ENCODE peak calls at places on chromosomes 1 and 21, in six cellular contexts. V, N, U, C, I and X are unnamed samples.

GRCh38 chr1:204207136-204207616 is 6.6 kb downstream of the GOLT1A start:
- DNase-seq in V (peak), N (peak), U (peak), C (peak), I (no peak), X (no peak)

GRCh38 chr1:154546264-154547043 is 12.0 kb downstream of the UBE2Q1 start:
- DNase-seq in V (peak), N (peak), U (peak), C (peak), I (no peak), X (peak)

GRCh38 chr1:209899948-209900347 is 38.1 kb upstream of the SYT14 start:
- DNase-seq in V (no peak), N (peak), U (no peak), C (no peak), I (no peak), X (no peak)

GRCh38 chr1:94327001-94327685 is 89.8 kb upstream of the ARHGAP29 start:
- DNase-seq in V (no peak), N (peak), U (no peak), C (peak), I (no peak), X (peak)

GRCh38 chr1:100290291-100290690 is 24.3 kb downstream of the RTCA start:
- DNase-seq in V (no peak), N (no peak), U (no peak), C (no peak), I (no peak), X (no peak)

GRCh38 chr1:95197616-95198252 is 36.3 kb upstream of the RWDD3 start:
- DNase-seq in V (peak), N (peak), U (no peak), C (no peak), I (peak), X (peak)

GRCh38 chr1:54357967-54358366 is 48.2 kb downstream of the SSBP3 start:
- DNase-seq in V (no peak), N (no peak), U (no peak), C (no peak), I (no peak), X (no peak)

GRCh38 chr1:172533511-172534116 is 664 bp downstream of the SUCO start:
- DNase-seq in V (peak), N (peak), U (peak), C (peak), I (no peak), X (peak)

GRCh38 chr21:44869860-44870747 is 3.4 kb downstream of the PTTG1IP start:
- DNase-seq in V (no peak), N (peak), U (no peak), C (no peak), I (peak), X (peak)

GRCh38 chr1:39754906-39755504 is 16.1 kb downstream of the OXCT2 start:
- DNase-seq in V (no peak), N (peak), U (no peak), C (no peak), I (no peak), X (no peak)

GRCh38 chr1:12087797-12088314 is 24.8 kb downstream of the TNFRSF8 start:
- DNase-seq in V (no peak), N (peak), U (no peak), C (no peak), I (no peak), X (no peak)

GRCh38 chr1:207217778-207218511 is 103.5 kb upstream of the CD55 start:
- DNase-seq in V (no peak), N (peak), U (no peak), C (no peak), I (no peak), X (no peak)

GRCh38 chr1:27525296-27526271 is 35.6 kb upstream of the WASF2 start:
- DNase-seq in V (no peak), N (no peak), U (peak), C (peak), I (no peak), X (peak)

GRCh38 chr1:53380296-53380695 is 52.4 kb upstream of the LRP8 start:
- DNase-seq in V (no peak), N (no peak), U (no peak), C (no peak), I (no peak), X (no peak)

GRCh38 chr1:53591924-53592323 is 132.7 kb downstream of the DMRTB1 start:
- DNase-seq in V (no peak), N (no peak), U (no peak), C (no peak), I (no peak), X (no peak)

GRCh38 chr21:36156815-36157670 is at the start of gene DOP1B:
- DNase-seq in V (peak), N (no peak), U (peak), C (peak), I (no peak), X (no peak)

GRCh38 chr1:101337968-101338367 is 101.1 kb downstream of the S1PR1 start:
- DNase-seq in V (no peak), N (no peak), U (no peak), C (no peak), I (no peak), X (no peak)

GRCh38 chr1:55955237-55955636 is 624.1 kb downstream of the PLPP3 start:
- DNase-seq in V (no peak), N (peak), U (no peak), C (no peak), I (no peak), X (no peak)

GRCh38 chr1:59814901-59815825 is at the start of gene HOOK1:
- DNase-seq in V (peak), N (no peak), U (no peak), C (no peak), I (no peak), X (peak)

GRCh38 chr1:204829133-204829532 is 41.5 kb upstream of the NFASC start:
- DNase-seq in V (no peak), N (no peak), U (no peak), C (no peak), I (no peak), X (peak)

GRCh38 chr1:147079400-147080012 is 92.8 kb downstream of the PRKAB2 start:
- DNase-seq in V (no peak), N (no peak), U (no peak), C (no peak), I (no peak), X (no peak)

GRCh38 chr1:184482113-184482512 is 95.3 kb downstream of the C1orf21 start:
- DNase-seq in V (no peak), N (no peak), U (no peak), C (peak), I (no peak), X (peak)

GRCh38 chr1:156214024-156214748 is 1.4 kb downstream of the PMF1 start:
- DNase-seq in V (no peak), N (peak), U (peak), C (no peak), I (no peak), X (peak)

GRCh38 chr1:211876849-211877248 is 46.3 kb upstream of the LPGAT1 start:
- DNase-seq in V (no peak), N (peak), U (no peak), C (no peak), I (no peak), X (no peak)

GRCh38 chr21:37548521-37548981 is 182.0 kb downstream of the DYRK1A start:
- DNase-seq in V (no peak), N (no peak), U (no peak), C (peak), I (no peak), X (no peak)

GRCh38 chr21:36700961-36701911 is 2.3 kb downstream of the SIM2 start:
- DNase-seq in V (peak), N (no peak), U (no peak), C (no peak), I (no peak), X (no peak)

GRCh38 chr1:155068599-155068998 is 5.1 kb downstream of the EFNA4 start:
- DNase-seq in V (no peak), N (no peak), U (no peak), C (no peak), I (no peak), X (no peak)

GRCh38 chr1:12339410-12339809 is 109.6 kb downstream of the VPS13D start:
- DNase-seq in V (no peak), N (no peak), U (no peak), C (no peak), I (no peak), X (no peak)

GRCh38 chr1:178633068-178633467 is 92.0 kb upstream of the RALGPS2 start:
- DNase-seq in V (no peak), N (peak), U (no peak), C (no peak), I (no peak), X (no peak)

GRCh38 chr1:50420689-50421365 is 2.4 kb downstream of the DMRTA2 start:
- DNase-seq in V (no peak), N (no peak), U (no peak), C (no peak), I (no peak), X (no peak)